ENCODE peak calls at places on chromosomes 16 and 17, in seven cellular contexts. Y, V, L, K, I, S and Q are unnamed samples.

GRCh38 chr16:27333549-27333948 is 19.8 kb downstream of the IL4R start:
- DNase-seq in Y (no peak), K (no peak), L (no peak), S (no peak), V (no peak), I (no peak), Q (no peak)

GRCh38 chr16:24700549-24701392 is 28.7 kb upstream of the TNRC6A start:
- DNase-seq in L (no peak), I (no peak), K (peak; percentile 89), Y (peak; percentile 18), V (no peak), S (no peak), Q (no peak)

GRCh38 chr16:21283521-21284289 is 5.6 kb upstream of the CRYM start:
- DNase-seq in I (no peak), V (no peak), L (no peak), Y (peak; percentile 65), S (no peak), K (peak; percentile 87), Q (no peak)

GRCh38 chr16:88657371-88657770 is 5.5 kb downstream of the MVD start:
- DNase-seq in L (no peak), V (no peak), K (no peak), Y (no peak), I (no peak), S (no peak), Q (no peak)

GRCh38 chr17:81154961-81155360 is 10.3 kb upstream of the PVALEF start:
- DNase-seq in L (no peak), V (no peak), S (no peak), K (no peak), Y (no peak), I (no peak), Q (no peak)

GRCh38 chr16:88381820-88382451 is 823 bp upstream of the ZNF469 start:
- DNase-seq in K (no peak), L (no peak), Y (no peak), S (no peak), V (no peak), I (no peak), Q (no peak)

GRCh38 chr17:31820691-31821435 is 38.2 kb downstream of the COPRS start:
- DNase-seq in V (no peak), S (no peak), I (no peak), K (no peak), Y (no peak), L (no peak), Q (no peak)

GRCh38 chr17:51119415-51120356 is 982 bp downstream of the SPAG9 start:
- DNase-seq in Y (peak; percentile 55), I (peak; percentile 13), S (peak; percentile 13), K (peak; percentile 93), L (peak; percentile 7), V (no peak), Q (peak; percentile 11)

GRCh38 chr16:3961449-3961849 is 80.9 kb upstream of the CREBBP start:
- DNase-seq in I (no peak), S (no peak), V (no peak), K (no peak), Y (peak; percentile 47), L (no peak), Q (no peak)

GRCh38 chr17:80035687-80035936 is at the start of gene TBC1D16:
- DNase-seq in Y (no peak), K (no peak), V (no peak), S (no peak), I (no peak), L (no peak), Q (no peak)